ENCODE peak calls at places on chromosomes 1 and 21, in four cellular contexts. T is GM23248, H is HCT116, Q is stomach. P is an unnamed sample.

GRCh38 chr21:16587671-16588379 is 858.0 kb downstream of the USP25 start:
- DNase-seq in T (peak; percentile 89), H (no peak), Q (no peak), P (peak; percentile 77)

GRCh38 chr21:27645285-27645684 is 678.4 kb upstream of the ADAMTS5 start:
- DNase-seq in T (peak; percentile 77), H (no peak), Q (no peak), P (peak; percentile 46)

GRCh38 chr1:157019457-157019856 is 26.1 kb downstream of the ARHGEF11 start:
- DNase-seq in T (no peak), H (no peak), Q (no peak), P (no peak)

GRCh38 chr1:67559222-67559700 is 125.7 kb upstream of the GADD45A start:
- DNase-seq in T (peak; percentile 94), H (no peak), Q (no peak), P (peak; percentile 77)

GRCh38 chr1:65459397-65459768 is 38.9 kb downstream of the LEPR start:
- DNase-seq in T (peak; percentile 59), H (peak; percentile 4), Q (no peak), P (peak; percentile 45)

GRCh38 chr1:112881742-112882127 is 74.3 kb downstream of the SLC16A1 start:
- DNase-seq in T (peak; percentile 94), H (no peak), Q (peak; percentile 48), P (no peak)

GRCh38 chr21:29205009-29205408 is 74.6 kb downstream of the MAP3K7CL start:
- DNase-seq in T (no peak), H (no peak), Q (no peak), P (no peak)

GRCh38 chr1:114702699-114703098 is 7.4 kb upstream of the AMPD1 start:
- DNase-seq in T (no peak), H (no peak), Q (no peak), P (no peak)

GRCh38 chr1:216183007-216183406 is 240.2 kb downstream of the USH2A start:
- DNase-seq in T (peak; percentile 25), H (no peak), Q (no peak), P (peak; percentile 74)

GRCh38 chr1:231806623-231807470 is 180.3 kb downstream of the DISC1 start:
- DNase-seq in T (peak; percentile 48), H (peak; percentile 36), Q (peak; percentile 33), P (peak; percentile 12)

GRCh38 chr1:105362438-105362837 is 1612.7 kb downstream of the AMY1C start:
- DNase-seq in T (no peak), H (no peak), Q (no peak), P (no peak)
- H3K4me3 ChIP-seq in T (no peak overlapping the region), H (no peak overlapping the region), Q (no peak overlapping the region), P (no peak overlapping the region)

GRCh38 chr1:200872446-200873115 is at the start of gene GPR25:
- DNase-seq in T (no peak), H (no peak), Q (no peak), P (no peak)
- H3K27me3 ChIP-seq in T (peaks cover 56% of the 10 kb centered on the region), H (peaks cover 10% of the 10 kb centered on the region), Q (peaks cover 78% of the 10 kb centered on the region), P (peaks cover 66% of the 10 kb centered on the region)

GRCh38 chr1:4061521-4062031 is 161.5 kb upstream of the C1orf174 start:
- DNase-seq in T (no peak), H (no peak), Q (peak; percentile 20), P (no peak)

GRCh38 chr1:4059270-4059669 is 159.2 kb upstream of the C1orf174 start:
- DNase-seq in T (no peak), H (no peak), Q (no peak), P (no peak)

GRCh38 chr1:4062560-4062959 is 162.5 kb upstream of the C1orf174 start:
- DNase-seq in T (no peak), H (no peak), Q (peak; percentile 21), P (no peak)

GRCh38 chr1:4062041-4062440 is 162.0 kb upstream of the C1orf174 start:
- DNase-seq in T (no peak), H (no peak), Q (no peak), P (no peak)

GRCh38 chr1:4060850-4061249 is 160.8 kb upstream of the C1orf174 start:
- DNase-seq in T (no peak), H (no peak), Q (no peak), P (no peak)
- H3K9me3 ChIP-seq in T (no peaks in the 10 kb centered on the region), H (no peaks in the 10 kb centered on the region), Q (no peaks in the 10 kb centered on the region), P (no peaks in the 10 kb centered on the region)

GRCh38 chr1:9202240-9202870 is 32.2 kb upstream of the H6PD start:
- DNase-seq in T (peak; percentile 57), H (no peak), Q (no peak), P (peak; percentile 31)
- H3K4me3 ChIP-seq in T (peak overlapping the region; percentile 94), H (no peak overlapping the region), Q (no peak overlapping the region), P (peak overlapping the region; percentile 89)

DNA sequence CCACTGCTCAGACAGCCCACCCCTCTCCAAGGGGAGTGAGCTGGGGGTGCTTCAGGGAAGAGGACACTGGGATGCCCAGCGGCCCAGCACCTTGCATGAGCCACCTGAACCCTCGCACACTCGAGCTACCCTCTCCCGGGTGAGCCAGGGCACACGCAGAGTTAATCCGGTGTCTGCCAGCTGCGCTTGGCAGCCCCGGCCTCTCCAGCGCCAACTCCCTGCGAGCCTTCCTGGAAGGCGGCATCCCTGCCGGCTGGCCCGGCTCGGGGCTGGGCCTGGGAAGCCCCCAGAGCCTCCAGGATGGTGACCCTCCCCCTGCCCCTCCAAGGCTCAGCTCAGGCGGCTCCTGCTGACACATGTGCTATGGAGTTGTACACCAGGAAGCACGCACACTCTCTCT is 48.7 kb downstream of the RAP1GAP start:
- DNase-seq in T (peak; percentile 13), H (no peak), Q (peak; percentile 47), P (no peak)
- H3K27me3 ChIP-seq in T (peaks cover 6% of the 10 kb centered on the region), H (no peaks in the 10 kb centered on the region), Q (peaks cover 49% of the 10 kb centered on the region), P (peaks cover 29% of the 10 kb centered on the region)

DNA sequence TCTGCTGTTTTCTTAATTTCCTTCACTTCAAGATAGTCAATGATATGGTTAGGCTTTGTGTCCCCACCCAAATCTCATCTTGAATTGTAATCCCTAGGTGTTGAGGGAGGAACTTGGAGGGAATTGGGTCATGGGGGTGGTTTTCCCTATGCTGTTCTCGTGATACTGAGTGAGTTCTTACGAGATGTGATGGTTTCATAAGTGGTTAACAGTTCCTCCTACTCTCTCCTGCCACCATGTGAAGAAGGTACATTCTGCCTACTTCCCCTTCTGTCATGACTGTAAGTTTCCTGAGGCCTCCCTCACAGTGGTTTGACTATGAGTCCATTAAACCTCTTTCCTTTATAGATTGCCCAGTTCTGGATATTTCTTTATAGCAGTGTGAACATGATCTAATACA is 74.0 kb upstream of the SAMSN1 start:
- DNase-seq in T (no peak), H (no peak), Q (no peak), P (no peak)
- H3K9me3 ChIP-seq in T (no peaks in the 10 kb centered on the region), H (no peaks in the 10 kb centered on the region), Q (no peaks in the 10 kb centered on the region), P (no peaks in the 10 kb centered on the region)

GRCh38 chr1:116567790-116568667 is 2.8 kb downstream of the CD58 start:
- DNase-seq in T (no peak), H (no peak), Q (no peak), P (no peak)

GRCh38 chr1:116571215-116571919 is 541 bp upstream of the CD58 start:
- DNase-seq in T (peak; percentile 28), H (no peak), Q (no peak), P (no peak)

GRCh38 chr1:116568925-116569490 is 1.8 kb downstream of the CD58 start:
- DNase-seq in T (peak; percentile 13), H (no peak), Q (no peak), P (no peak)

GRCh38 chr1:116570358-116571214 is at the start of gene CD58:
- DNase-seq in T (peak; percentile 95), H (peak; percentile 57), Q (peak; percentile 91), P (peak; percentile 94)

DNA sequence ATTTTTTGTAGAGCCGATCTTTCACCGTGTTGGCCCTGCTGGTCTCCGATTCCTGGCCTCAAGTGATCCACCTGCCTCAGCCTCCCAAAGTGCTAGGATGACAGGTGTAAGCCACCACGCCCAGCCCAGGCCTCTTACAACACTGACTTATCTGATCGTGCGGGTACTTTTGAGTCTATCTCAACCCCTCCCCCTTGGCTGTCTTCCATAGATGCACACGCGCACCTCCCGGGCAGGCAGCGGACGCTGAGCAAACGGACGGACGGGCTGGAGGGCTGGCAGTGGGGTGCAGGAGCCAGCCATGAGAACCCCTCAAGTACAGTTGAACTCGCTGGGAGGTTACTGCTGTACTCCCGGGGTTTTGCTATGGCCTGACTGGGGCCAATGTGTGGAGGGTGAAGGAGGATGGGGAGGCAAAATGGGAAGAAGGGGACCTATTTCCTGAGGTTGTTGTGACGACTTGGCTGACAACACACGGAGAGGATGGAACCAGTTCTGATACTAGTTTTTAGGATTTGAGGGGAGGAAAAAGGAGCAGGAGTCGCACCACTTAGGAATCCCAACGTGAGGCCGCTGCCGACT is 959 bp downstream of the CD58 start:
- DNase-seq in T (peak; percentile 21), H (peak; percentile 27), Q (peak; percentile 58), P (no peak)
- H3K4me3 ChIP-seq in T (peak overlapping the region; percentile 81), H (peak overlapping the region; percentile 75), Q (peak overlapping the region; percentile 80), P (peak overlapping the region; percentile 90)

DNA sequence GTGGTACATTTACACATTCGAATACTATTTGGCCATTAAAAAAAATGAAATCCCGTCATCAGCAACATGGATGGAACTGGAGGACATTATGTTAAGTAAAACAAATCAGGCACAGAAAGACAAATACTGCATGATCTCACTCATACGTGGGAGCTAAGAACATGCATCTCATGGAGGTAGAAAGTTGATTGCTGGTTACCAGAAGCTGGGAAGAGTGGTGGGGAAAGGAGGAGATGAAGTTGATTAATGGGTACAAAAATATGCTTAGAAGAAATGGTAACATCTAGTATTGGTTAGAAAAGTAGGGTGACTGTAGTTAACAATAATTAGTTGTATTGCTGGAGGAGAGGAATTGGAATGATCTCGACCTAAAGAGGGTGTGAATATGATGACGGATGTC is 24.6 kb upstream of the RNF187 start:
- DNase-seq in T (no peak), H (no peak), Q (no peak), P (no peak)
- H3K27me3 ChIP-seq in T (peaks cover 68% of the 10 kb centered on the region), H (peaks cover 6% of the 10 kb centered on the region), Q (peaks cover 99% of the 10 kb centered on the region), P (peaks cover 58% of the 10 kb centered on the region)

DNA sequence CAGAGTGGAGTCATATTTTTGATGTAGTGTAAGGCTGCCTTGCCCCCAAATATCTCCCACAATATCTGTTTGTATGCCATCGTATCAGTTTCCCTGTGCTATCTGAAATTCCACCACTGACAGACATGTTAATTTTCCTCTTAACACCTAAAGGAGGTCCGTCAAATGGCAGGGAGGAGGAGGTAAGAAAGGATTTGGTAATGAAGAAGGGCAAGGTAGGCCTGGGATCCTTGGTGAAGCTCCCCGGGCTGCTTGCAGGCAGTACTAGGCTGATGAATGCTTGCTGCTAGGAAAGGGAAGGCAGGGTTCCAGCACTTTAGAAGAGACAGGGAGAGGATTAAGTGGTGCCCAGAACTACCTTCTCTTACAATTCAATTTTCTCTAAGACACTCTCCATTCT is 402.4 kb upstream of the ZP4 start:
- DNase-seq in T (no peak), H (no peak), Q (no peak), P (no peak)
- H3K9me3 ChIP-seq in T (no peaks in the 10 kb centered on the region), H (peaks cover 8% of the 10 kb centered on the region), Q (peaks cover 2% of the 10 kb centered on the region), P (peaks cover 1% of the 10 kb centered on the region)

DNA sequence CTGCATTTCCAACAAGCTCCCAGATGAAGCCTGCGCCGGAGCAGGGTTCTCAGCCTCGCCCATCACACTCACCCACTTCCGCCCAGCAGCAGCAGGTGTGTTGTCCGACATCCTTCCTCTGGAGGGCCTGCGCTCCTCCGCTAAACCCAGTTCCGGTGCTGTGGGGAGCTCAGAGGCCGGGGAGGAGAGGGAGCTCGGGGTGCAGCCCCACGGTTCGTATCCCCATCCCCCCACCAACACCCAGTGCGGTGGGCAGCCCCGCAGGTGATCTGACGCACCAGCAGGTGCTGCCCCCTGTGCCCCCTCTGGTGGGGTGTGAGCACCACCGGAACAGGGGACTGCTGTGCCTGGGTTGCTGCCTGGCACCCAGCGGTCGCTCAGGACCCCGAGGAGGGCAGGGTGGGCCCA is 3.4 kb upstream of the PEX10 start:
- DNase-seq in T (no peak), H (no peak), Q (peak; percentile 54), P (no peak)
- H3K4me3 ChIP-seq in T (no peak overlapping the region), H (no peak overlapping the region), Q (peak overlapping the region; percentile 35), P (no peak overlapping the region)

P was measured in adipocyte.